ENCODE peak calls at places on chromosomes 6 and 20, in seven cellular contexts. D is heart left ventricle, L is substantia nigra, V is uterus, A is fibroblast of lung, W is brain microvascular endothelial cell, C is esophagus muscularis mucosa. K is an unnamed sample.

GRCh38 chr6:21596379-21597242 is 3.1 kb downstream of the SOX4 start:
- DNase-seq in D (peak), L (peak), V (peak), A (peak), W (peak), C (no peak), K (peak)

GRCh38 chr20:15528386-15529111 is 1044.7 kb downstream of the KIF16B start:
- DNase-seq in D (no peak), L (no peak), V (no peak), A (no peak), W (peak), C (no peak), K (peak)

GRCh38 chr20:10654630-10655029 is 19.2 kb downstream of the JAG1 start:
- DNase-seq in D (no peak), L (no peak), V (no peak), A (no peak), W (peak), C (no peak), K (no peak)

GRCh38 chr20:19143890-19144289 is 68.6 kb upstream of the SLC24A3 start:
- DNase-seq in D (no peak), L (no peak), V (no peak), A (no peak), W (no peak), C (no peak), K (no peak)

GRCh38 chr6:116779569-116780164 is 14.1 kb upstream of the FAM162B start:
- DNase-seq in D (no peak), L (no peak), V (no peak), A (peak), W (no peak), C (no peak), K (no peak)

GRCh38 chr6:31969712-31970603 is 2.0 kb downstream of the DXO start:
- DNase-seq in D (no peak), L (no peak), V (no peak), A (no peak), W (peak), C (no peak), K (no peak)

GRCh38 chr6:39865011-39865888 is 69.0 kb downstream of the MOCS1 start:
- DNase-seq in D (peak), L (peak), V (peak), A (peak), W (peak), C (no peak), K (peak)

GRCh38 chr6:107867302-107867615 is 43.1 kb upstream of the SCML4 start:
- DNase-seq in D (no peak), L (no peak), V (no peak), A (no peak), W (no peak), C (no peak), K (no peak)

GRCh38 chr6:149433901-149434300 is 33.8 kb downstream of the SUMO4 start:
- DNase-seq in D (no peak), L (no peak), V (no peak), A (no peak), W (no peak), C (no peak), K (no peak)

GRCh38 chr6:31186052-31186734 is 15.7 kb upstream of the POU5F1 start:
- DNase-seq in D (peak), L (peak), V (peak), A (no peak), W (no peak), C (no peak), K (no peak)

GRCh38 chr6:24720131-24720603 is 1.2 kb upstream of the C6orf62 start:
- DNase-seq in D (peak), L (peak), V (peak), A (peak), W (peak), C (no peak), K (peak)

GRCh38 chr6:92922216-92922806 is 497.0 kb downstream of the EPHA7 start:
- DNase-seq in D (no peak), L (no peak), V (no peak), A (no peak), W (no peak), C (no peak), K (peak)

GRCh38 chr6:18513253-18513798 is 126.2 kb downstream of the RNF144B start:
- DNase-seq in D (no peak), L (no peak), V (no peak), A (no peak), W (no peak), C (peak), K (no peak)

GRCh38 chr6:61193771-61194170 is 1092.3 kb downstream of the KHDRBS2 start:
- DNase-seq in D (no peak), L (no peak), V (no peak), A (no peak), W (no peak), C (no peak), K (no peak)

GRCh38 chr20:44694159-44694558 is 21.0 kb upstream of the CCN5 start:
- DNase-seq in D (no peak), L (no peak), V (no peak), A (no peak), W (no peak), C (no peak), K (no peak)

GRCh38 chr6:45423901-45424627 is 46.3 kb upstream of the SUPT3H start:
- DNase-seq in D (peak), L (no peak), V (no peak), A (no peak), W (no peak), C (no peak), K (no peak)

GRCh38 chr20:37240337-37241055 is 21.1 kb downstream of the GHRH start:
- DNase-seq in D (no peak), L (no peak), V (no peak), A (no peak), W (no peak), C (no peak), K (no peak)

GRCh38 chr20:46772901-46773300 is 63.5 kb downstream of the SLC2A10 start:
- DNase-seq in D (no peak), L (no peak), V (no peak), A (no peak), W (no peak), C (no peak), K (peak)

GRCh38 chr6:163710552-163710951 is 296.0 kb downstream of the QKI start:
- DNase-seq in D (peak), L (no peak), V (no peak), A (no peak), W (no peak), C (no peak), K (no peak)

GRCh38 chr6:56709650-56710049 is 67.0 kb upstream of the DST start:
- DNase-seq in D (no peak), L (no peak), V (no peak), A (no peak), W (no peak), C (no peak), K (no peak)

DNA sequence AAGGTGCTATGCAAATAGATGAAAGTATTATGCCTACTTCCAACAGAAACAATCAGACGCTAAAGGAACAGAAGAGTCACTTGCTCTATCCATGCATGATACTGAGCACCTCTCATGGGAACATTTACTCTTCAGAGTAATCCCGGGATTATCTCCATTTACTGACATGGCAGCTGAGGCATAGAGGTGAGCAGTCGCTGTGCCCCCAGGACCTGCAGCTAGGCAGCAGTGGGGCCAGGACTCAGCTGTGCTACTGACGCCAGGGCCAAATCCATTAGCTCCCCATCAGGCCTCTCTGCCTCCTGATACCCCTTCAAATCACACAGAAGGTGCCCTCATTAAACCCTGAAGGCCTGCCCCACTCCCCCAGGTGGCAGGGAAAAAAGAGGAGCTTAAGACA is 51.9 kb downstream of the TRAM2 start:
- DNase-seq in D (no peak), L (no peak), V (no peak), A (no peak), W (no peak), C (no peak), K (no peak)
- H3K27ac ChIP-seq in D (no peak), L (no peak), V (no peak), A (no peak), W (no peak), C (no peak), K (no peak)

DNA sequence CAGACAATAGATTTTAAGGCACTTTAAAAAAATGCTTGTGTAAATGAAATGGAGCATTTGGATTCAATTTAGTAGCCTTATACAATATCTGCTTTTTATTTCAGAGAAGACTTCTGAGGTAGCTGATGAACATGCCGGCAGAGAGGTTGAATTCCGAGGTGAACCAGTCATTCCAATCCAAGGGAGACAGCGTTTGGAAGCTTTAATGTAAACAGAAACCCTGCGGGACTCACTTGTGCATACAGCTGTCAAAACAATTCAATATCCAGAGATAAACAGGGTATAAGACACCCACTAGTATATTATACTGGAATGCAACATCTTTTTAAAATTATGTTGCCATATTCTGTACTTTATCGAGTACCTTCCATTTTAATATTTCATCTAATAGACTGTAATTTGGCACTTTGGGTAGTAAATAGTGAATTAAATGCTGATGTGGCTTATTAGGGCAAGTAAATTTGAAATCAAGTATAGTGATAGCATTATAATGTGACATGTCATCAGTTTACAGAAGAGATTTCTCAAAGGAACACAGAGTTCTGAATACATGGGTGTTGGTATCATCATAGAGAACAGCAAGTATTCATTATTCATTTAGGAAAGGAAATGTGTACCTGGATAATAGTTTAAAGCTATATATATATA is 347.7 kb downstream of the PRKN start:
- DNase-seq in D (no peak), L (no peak), V (no peak), A (peak), W (peak), C (no peak), K (no peak)
- H3K27ac ChIP-seq in D (no peak), L (no peak), V (no peak), A (no peak), W (no peak), C (no peak), K (no peak)

GRCh38 chr6:73520688-73521350 is at the start of gene EEF1A1:
- DNase-seq in D (peak), L (peak), V (peak), A (peak), W (peak), C (peak), K (peak)
- H3K27ac ChIP-seq in D (peak), L (peak), V (peak), A (peak), W (peak), C (peak), K (peak)

GRCh38 chr20:59580991-59581401 is 23.3 kb upstream of the PHACTR3 start:
- DNase-seq in D (no peak), L (no peak), V (no peak), A (no peak), W (no peak), C (no peak), K (no peak)
- H3K27ac ChIP-seq in D (no peak), L (no peak), V (no peak), A (no peak), W (no peak), C (no peak), K (no peak)